ENCODE peak calls at places on chromosome 22, in ten cellular contexts. E is ovary; W is foreskin fibroblast; J is astrocyte; U is Calu3; D is NCI-H345; M is adrenal gland; Q is stimulated activated CD4-positive, alpha-beta T cell treated with anti-CD3 and anti-CD28 coated beads, Interleukin-2, amount 100 ng/mL, for 48 hours; V is GM13977; G is posterior cingulate gyrus. H is an unnamed sample.

GRCh38 chr22:28769394-28770085 is 3.0 kb upstream of the CCDC117 start:
- DNase-seq in W (no peak), E (no peak), J (no peak), M (no peak), G (no peak), Q (no peak), U (no peak), D (no peak), V (no peak), H (no peak)

GRCh38 chr22:49574205-49574604 is 253.5 kb downstream of the BRD1 start:
- DNase-seq in V (no peak), U (no peak), J (no peak), E (no peak), W (no peak), M (no peak), Q (no peak), G (no peak), D (no peak), H (no peak)

GRCh38 chr22:35797411-35797810 is 79.7 kb downstream of the APOL5 start:
- DNase-seq in W (no peak), G (no peak), J (no peak), V (no peak), E (no peak), M (no peak), Q (no peak), D (no peak), U (no peak), H (no peak)

GRCh38 chr22:37852418-37852817 is 3.2 kb downstream of the EIF3L start:
- DNase-seq in M (no peak), W (no peak), Q (no peak), E (no peak), U (no peak), V (no peak), G (no peak), D (no peak), J (no peak), H (no peak)

GRCh38 chr22:46791201-46791731 is 28.8 kb downstream of the TBC1D22A start:
- DNase-seq in G (no peak), W (peak), V (peak), D (no peak), M (peak), J (peak), U (no peak), Q (peak), E (peak), H (peak)

GRCh38 chr22:19761500-19762314 is 1.1 kb downstream of the TBX1 start:
- DNase-seq in W (no peak), Q (no peak), M (no peak), E (no peak), D (no peak), G (no peak), J (no peak), V (no peak), U (no peak), H (no peak)

GRCh38 chr22:35846804-35847203 is 129.1 kb downstream of the APOL5 start:
- DNase-seq in Q (no peak), J (no peak), D (no peak), M (no peak), U (no peak), E (no peak), W (no peak), V (no peak), G (no peak), H (no peak)

GRCh38 chr22:46905834-46906233 is 143.4 kb downstream of the TBC1D22A start:
- DNase-seq in G (no peak), W (no peak), U (no peak), E (no peak), J (no peak), V (no peak), M (no peak), D (no peak), Q (no peak), H (no peak)

GRCh38 chr22:23539135-23539838 is 40.8 kb downstream of the IGLL1 start:
- DNase-seq in D (peak), U (peak), J (peak), G (peak), V (peak), E (peak), Q (peak), M (peak), W (peak), H (peak)

GRCh38 chr22:23119492-23120414 is 22.0 kb downstream of the RSPH14 start:
- DNase-seq in M (no peak), J (no peak), U (no peak), W (no peak), D (no peak), Q (peak), E (no peak), G (no peak), V (peak), H (peak)